ENCODE peak calls at places on chromosome 2, in five cellular contexts. S is esophagus squamous epithelium, A is cardiac muscle cell, F is fibroblast of lung, H is body of pancreas. Y is an unnamed sample.

GRCh38 chr2:164710252-164710633 is 89.0 kb upstream of the GRB14 start:
- DNase-seq in S (no peak), A (no peak), F (peak; percentile 57), H (no peak), Y (peak; percentile 66)

GRCh38 chr2:148622390-148622789 is 22.2 kb upstream of the EPC2 start:
- DNase-seq in S (no peak), A (no peak), F (no peak), H (no peak), Y (no peak)

GRCh38 chr2:222807431-222807830 is 53.4 kb upstream of the ACSL3 start:
- DNase-seq in S (no peak), A (no peak), F (no peak), H (no peak), Y (no peak)

GRCh38 chr2:41521191-41521590 is 526.6 kb upstream of the PKDCC start:
- DNase-seq in S (no peak), A (no peak), F (no peak), H (no peak), Y (no peak)

GRCh38 chr2:194103941-194104655 is 1552.9 kb upstream of the SLC39A10 start:
- DNase-seq in S (no peak), A (no peak), F (no peak), H (no peak), Y (no peak)

GRCh38 chr2:172710584-172711024 is 25.0 kb upstream of the RAPGEF4 start:
- DNase-seq in S (no peak), A (peak; percentile 50), F (peak; percentile 89), H (peak; percentile 34), Y (peak; percentile 94)

GRCh38 chr2:233033672-233034071 is 1.2 kb downstream of the NEU2 start:
- DNase-seq in S (no peak), A (no peak), F (peak; percentile 61), H (no peak), Y (peak; percentile 80)

GRCh38 chr2:226756131-226756530 is 43.5 kb downstream of the IRS1 start:
- DNase-seq in S (no peak), A (no peak), F (peak; percentile 93), H (no peak), Y (peak; percentile 100)

GRCh38 chr2:119387381-119388129 is 20.8 kb downstream of the DBI start:
- DNase-seq in S (no peak), A (no peak), F (peak; percentile 80), H (peak; percentile 85), Y (peak; percentile 77)
- TF ChIP-seq CTCF in S (no peak), A (peak; percentile 56), F (peak; percentile 49), H (no peak), Y (peak; percentile 10)

GRCh38 chr2:97095661-97096060 is 979 bp upstream of the FAHD2B start:
- DNase-seq in S (no peak), A (no peak), F (no peak), H (no peak), Y (no peak)
- H3K4me3 ChIP-seq in S (no peak overlapping the region), A (no peak overlapping the region), F (no peak overlapping the region), H (no peak overlapping the region), Y (no peak overlapping the region)

DNA sequence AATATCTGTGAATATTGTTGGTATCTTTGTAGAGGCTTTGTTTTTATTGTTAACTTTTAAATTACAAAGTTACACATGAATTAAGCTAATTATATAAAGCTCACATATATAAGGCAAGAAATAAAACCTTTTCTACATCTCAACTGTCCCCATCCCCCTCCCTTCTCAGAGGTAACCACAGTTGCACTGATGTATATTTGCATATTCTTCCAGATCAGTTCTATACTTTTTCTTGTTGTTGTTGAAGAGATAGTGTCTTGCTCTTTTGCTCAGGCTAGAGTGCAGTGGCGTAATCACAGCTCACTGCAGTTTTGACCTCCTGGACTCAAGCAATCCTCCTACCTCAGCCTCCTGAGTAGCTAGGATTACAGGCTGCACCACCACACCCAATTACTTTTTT is 36.0 kb upstream of the CDC42EP3 start:
- DNase-seq in S (no peak), A (no peak), F (no peak), H (no peak), Y (no peak)
- H3K27me3 ChIP-seq in S (no peaks in the 10 kb centered on the region), A (no peaks in the 10 kb centered on the region), F (no peaks in the 10 kb centered on the region), H (no peaks in the 10 kb centered on the region), Y (no peaks in the 10 kb centered on the region)

DNA sequence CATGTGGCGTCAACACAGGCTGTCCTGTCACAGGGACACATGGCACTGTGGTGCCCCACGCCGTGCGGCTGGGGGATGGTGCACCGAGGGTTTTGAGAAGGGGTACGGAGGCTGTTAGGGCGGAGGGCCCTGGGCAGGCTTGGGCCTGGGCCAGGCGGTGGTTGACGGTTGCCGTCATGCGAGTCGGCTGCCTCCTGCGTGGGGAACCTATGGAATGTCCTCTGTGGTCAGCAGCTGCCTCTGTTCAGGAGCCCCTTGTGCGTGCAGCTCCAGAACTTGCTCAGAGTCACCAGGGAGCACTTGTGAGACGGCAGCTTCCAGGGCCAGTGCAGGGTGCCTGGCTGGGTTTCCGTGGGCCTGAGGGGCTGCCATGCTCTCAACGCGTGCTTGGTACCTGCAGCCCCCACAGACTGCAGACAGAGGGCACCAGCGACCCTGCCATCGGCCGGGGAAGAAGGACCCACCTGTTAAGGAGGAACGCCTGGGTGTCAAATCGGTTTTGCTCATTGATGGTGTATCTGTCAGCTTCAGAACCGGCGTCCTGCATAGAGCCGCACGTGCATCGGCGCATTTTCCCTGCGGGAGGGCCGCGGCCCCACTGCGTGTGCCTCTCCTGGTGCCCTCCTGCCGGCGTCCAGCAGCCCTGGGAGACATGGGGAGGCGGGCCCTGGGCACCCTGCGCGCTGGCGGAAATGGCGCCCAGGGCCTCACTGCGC is 10.0 kb upstream of the D2HGDH start:
- DNase-seq in S (no peak), A (no peak), F (no peak), H (no peak), Y (no peak)
- TF ChIP-seq CTCF in S (no peak), A (peak; percentile 8), F (peak; percentile 12), H (no peak), Y (no peak)

GRCh38 chr2:23388756-23389514 is 4.0 kb downstream of the KLHL29 start:
- DNase-seq in S (no peak), A (no peak), F (no peak), H (no peak), Y (no peak)

GRCh38 chr2:23388292-23388691 is 3.3 kb downstream of the KLHL29 start:
- DNase-seq in S (no peak), A (no peak), F (no peak), H (no peak), Y (no peak)

GRCh38 chr2:23387221-23387550 is 2.2 kb downstream of the KLHL29 start:
- DNase-seq in S (no peak), A (no peak), F (no peak), H (no peak), Y (no peak)

GRCh38 chr2:23387849-23388248 is 2.9 kb downstream of the KLHL29 start:
- DNase-seq in S (no peak), A (no peak), F (no peak), H (no peak), Y (no peak)

DNA sequence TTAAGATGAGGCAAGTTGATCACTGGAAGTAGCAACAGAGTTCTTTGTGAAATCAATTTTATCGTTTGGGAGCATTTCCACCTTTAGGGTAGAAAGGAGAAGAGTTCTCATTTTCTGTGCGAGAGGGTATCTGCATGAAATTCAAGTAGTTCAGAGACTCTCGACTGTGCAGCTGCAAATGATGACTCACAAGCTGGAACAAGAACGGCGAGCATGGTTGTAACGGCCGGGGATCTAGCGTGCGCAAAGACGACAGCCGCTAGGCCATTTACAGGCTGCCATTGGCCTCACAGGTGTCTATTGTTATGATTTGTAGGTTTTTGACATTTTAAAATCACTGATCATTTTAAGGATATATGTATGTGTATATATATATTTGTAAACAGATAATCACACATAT is 5.2 kb downstream of the KLHL29 start:
- DNase-seq in S (no peak), A (no peak), F (peak; percentile 17), H (no peak), Y (peak; percentile 63)
- H3K4me3 ChIP-seq in S (no peak overlapping the region), A (no peak overlapping the region), F (no peak overlapping the region), H (no peak overlapping the region), Y (no peak overlapping the region)

DNA sequence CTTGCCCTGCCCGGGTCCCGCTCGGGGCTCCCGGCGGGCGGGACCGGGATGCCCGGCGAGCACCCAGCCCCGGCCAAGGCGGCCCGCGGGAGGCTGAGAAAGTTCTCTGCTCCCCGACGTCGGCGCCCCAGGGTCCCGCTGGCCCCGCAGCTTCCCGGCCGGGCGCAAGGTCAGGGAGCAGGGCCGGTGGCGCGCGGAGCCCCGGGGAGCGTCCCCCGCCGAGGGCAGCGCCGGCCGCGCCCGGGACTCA is 331 bp downstream of the SERPINE2 start:
- DNase-seq in S (no peak), A (no peak), F (no peak), H (no peak), Y (no peak)
- H3K27me3 ChIP-seq in S (no peaks in the 10 kb centered on the region), A (peaks cover 9% of the 10 kb centered on the region), F (peaks cover 3% of the 10 kb centered on the region), H (no peaks in the 10 kb centered on the region), Y (no peaks in the 10 kb centered on the region)

GRCh38 chr2:88813612-88814011 is 122.1 kb downstream of the RPIA start:
- DNase-seq in S (no peak), A (no peak), F (no peak), H (no peak), Y (no peak)
- TF ChIP-seq CTCF in S (no peak), A (no peak), F (no peak), H (no peak), Y (peak; percentile 14)

GRCh38 chr2:230869691-230870543 is 5.2 kb downstream of the ITM2C start:
- DNase-seq in S (no peak), A (no peak), F (no peak), H (no peak), Y (no peak)
- H3K4me3 ChIP-seq in S (no peak overlapping the region), A (no peak overlapping the region), F (no peak overlapping the region), H (no peak overlapping the region), Y (no peak overlapping the region)

Y was measured in bronchial epithelial cell.